ENCODE peak calls at places on chromosomes 16 and 17, in ten cellular contexts. F is ovary, R is GM23338, I is cardiac fibroblast, Y is kidney, T is fibroblast of pulmonary artery, C is AG10803, V is psoas muscle, H is left lung, U is coronary artery. X is an unnamed sample.

GRCh38 chr16:79076039-79076767 is 524.3 kb downstream of the MAF start:
- DNase-seq in F (no peak), R (no peak), I (no peak), Y (no peak), T (no peak), C (no peak), V (no peak), H (no peak), U (no peak), X (no peak)

GRCh38 chr16:68128577-68129305 is 43.6 kb downstream of the NFATC3 start:
- DNase-seq in F (no peak), R (peak), I (peak), Y (no peak), T (peak), C (peak), V (no peak), H (no peak), U (no peak), X (no peak)

GRCh38 chr17:44074231-44074910 is 3.8 kb downstream of the G6PC3 start:
- DNase-seq in F (no peak), R (no peak), I (no peak), Y (peak), T (no peak), C (no peak), V (no peak), H (no peak), U (no peak), X (no peak)

GRCh38 chr17:8855477-8856204 is 11.8 kb downstream of the PIK3R6 start:
- DNase-seq in F (no peak), R (no peak), I (no peak), Y (no peak), T (no peak), C (peak), V (no peak), H (no peak), U (no peak), X (no peak)

GRCh38 chr17:74994440-74994839 is 7.0 kb downstream of the CDR2L start:
- DNase-seq in F (no peak), R (no peak), I (peak), Y (no peak), T (peak), C (peak), V (peak), H (no peak), U (no peak), X (no peak)

GRCh38 chr16:66481081-66481942 is 54.2 kb downstream of the BEAN1 start:
- DNase-seq in F (no peak), R (no peak), I (no peak), Y (peak), T (no peak), C (no peak), V (no peak), H (no peak), U (peak), X (no peak)

GRCh38 chr17:20226814-20227482 is 217.8 kb downstream of the SPECC1 start:
- DNase-seq in F (peak), R (peak), I (peak), Y (peak), T (peak), C (peak), V (peak), H (peak), U (peak), X (peak)

GRCh38 chr16:53773150-53773846 is 69.3 kb downstream of the FTO start:
- DNase-seq in F (no peak), R (peak), I (peak), Y (no peak), T (peak), C (peak), V (no peak), H (no peak), U (no peak), X (peak)

GRCh38 chr17:40819528-40820125 is 2.8 kb downstream of the KRT10 start:
- DNase-seq in F (no peak), R (no peak), I (peak), Y (no peak), T (peak), C (peak), V (no peak), H (no peak), U (no peak), X (no peak)

GRCh38 chr16:635573-636205 is 416 bp downstream of the METTL26 start:
- DNase-seq in F (peak), R (no peak), I (no peak), Y (no peak), T (no peak), C (no peak), V (no peak), H (no peak), U (no peak), X (no peak)

GRCh38 chr17:31740611-31741082 is 118.4 kb downstream of the COPRS start:
- DNase-seq in F (no peak), R (no peak), I (peak), Y (no peak), T (peak), C (peak), V (no peak), H (no peak), U (no peak), X (no peak)

GRCh38 chr17:32487460-32488176 is 825 bp downstream of the CDK5R1 start:
- DNase-seq in F (peak), R (peak), I (peak), Y (peak), T (no peak), C (no peak), V (no peak), H (no peak), U (no peak), X (no peak)

GRCh38 chr17:35612924-35613521 is 25.9 kb downstream of the AP2B1 start:
- DNase-seq in F (no peak), R (peak), I (peak), Y (no peak), T (peak), C (peak), V (no peak), H (no peak), U (no peak), X (no peak)

GRCh38 chr17:71963791-71964190 is 157.0 kb upstream of the SOX9 start:
- DNase-seq in F (no peak), R (no peak), I (no peak), Y (no peak), T (no peak), C (no peak), V (no peak), H (no peak), U (no peak), X (no peak)

GRCh38 chr16:77789085-77789611 is 784 bp downstream of the VAT1L start:
- DNase-seq in F (no peak), R (peak), I (no peak), Y (no peak), T (no peak), C (no peak), V (no peak), H (no peak), U (no peak), X (no peak)

GRCh38 chr16:81778231-81778630 is 860 bp upstream of the PLCG2 start:
- DNase-seq in F (no peak), R (no peak), I (no peak), Y (no peak), T (no peak), C (no peak), V (no peak), H (no peak), U (no peak), X (no peak)

GRCh38 chr17:7704601-7705268 is at the start of gene EFNB3:
- DNase-seq in F (no peak), R (peak), I (peak), Y (peak), T (peak), C (no peak), V (no peak), H (no peak), U (peak), X (no peak)

GRCh38 chr16:83552193-83552592 is 255.6 kb upstream of the HSBP1 start:
- DNase-seq in F (no peak), R (no peak), I (peak), Y (no peak), T (peak), C (peak), V (no peak), H (no peak), U (no peak), X (no peak)

GRCh38 chr17:12021604-12022003 is 927 bp downstream of the MAP2K4 start:
- DNase-seq in F (no peak), R (no peak), I (no peak), Y (no peak), T (no peak), C (no peak), V (no peak), H (no peak), U (no peak), X (no peak)

GRCh38 chr17:66830451-66830850 is 4.5 kb upstream of the CACNG5 start:
- DNase-seq in F (no peak), R (peak), I (no peak), Y (no peak), T (no peak), C (no peak), V (no peak), H (no peak), U (no peak), X (no peak)

GRCh38 chr17:51572115-51572514 is 311.8 kb downstream of the UTP18 start:
- DNase-seq in F (no peak), R (no peak), I (no peak), Y (no peak), T (no peak), C (no peak), V (no peak), H (no peak), U (no peak), X (no peak)

GRCh38 chr17:561118-561517 is 153.5 kb downstream of the VPS53 start:
- DNase-seq in F (no peak), R (no peak), I (peak), Y (no peak), T (peak), C (peak), V (no peak), H (no peak), U (no peak), X (no peak)

GRCh38 chr16:27698746-27699145 is 148.8 kb downstream of the KATNIP start:
- DNase-seq in F (no peak), R (no peak), I (no peak), Y (peak), T (no peak), C (no peak), V (no peak), H (no peak), U (no peak), X (no peak)

GRCh38 chr16:72945081-72945480 is 102.8 kb downstream of the ZFHX3 start:
- DNase-seq in F (no peak), R (no peak), I (no peak), Y (no peak), T (no peak), C (no peak), V (no peak), H (no peak), U (no peak), X (no peak)

GRCh38 chr16:28126684-28127620 is 63.4 kb upstream of the GSG1L start:
- DNase-seq in F (no peak), R (no peak), I (no peak), Y (no peak), T (no peak), C (no peak), V (no peak), H (no peak), U (no peak), X (no peak)

GRCh38 chr17:40485851-40486512 is 15.4 kb downstream of the TNS4 start:
- DNase-seq in F (peak), R (no peak), I (peak), Y (peak), T (peak), C (peak), V (peak), H (no peak), U (no peak), X (no peak)

GRCh38 chr17:12734852-12735430 is 54.4 kb upstream of the ARHGAP44 start:
- DNase-seq in F (no peak), R (no peak), I (peak), Y (no peak), T (no peak), C (no peak), V (no peak), H (no peak), U (no peak), X (no peak)

GRCh38 chr17:77140878-77141767 is at the start of gene SEC14L1:
- DNase-seq in F (peak), R (peak), I (peak), Y (peak), T (peak), C (peak), V (peak), H (no peak), U (peak), X (no peak)

GRCh38 chr16:50992366-50993032 is 158.6 kb downstream of the SALL1 start:
- DNase-seq in F (no peak), R (no peak), I (no peak), Y (no peak), T (no peak), C (no peak), V (no peak), H (no peak), U (no peak), X (no peak)

GRCh38 chr17:48612456-48612853 is 1.6 kb upstream of the HOXB7 start:
- DNase-seq in F (no peak), R (no peak), I (no peak), Y (no peak), T (no peak), C (no peak), V (no peak), H (no peak), U (no peak), X (no peak)

DNA sequence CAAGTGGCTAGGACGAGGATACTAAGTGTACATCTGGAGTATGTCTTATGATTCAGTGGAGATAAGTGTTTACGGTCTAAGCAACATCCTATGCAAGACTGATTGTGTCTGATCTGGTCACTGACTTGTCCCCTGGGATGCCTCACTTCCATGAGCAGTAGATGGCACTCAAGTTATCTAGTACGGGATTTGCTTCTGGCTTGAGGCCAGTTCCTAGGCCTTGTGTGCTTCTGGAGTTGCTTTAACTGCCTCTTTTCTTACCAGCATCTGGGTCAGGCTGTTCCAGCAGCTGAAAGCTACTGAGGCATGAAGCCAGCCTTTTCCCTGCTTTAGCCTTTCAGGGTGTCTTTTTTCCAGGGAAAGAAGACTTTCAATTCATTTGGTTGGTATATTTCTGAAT is 23.0 kb downstream of the SUPT6H start:
- DNase-seq in F (peak), R (no peak), I (peak), Y (peak), T (peak), C (peak), V (peak), H (no peak), U (no peak), X (no peak)
- TF ChIP-seq CTCF in F (no peak), R (no peak), I (no peak), Y (peak), T (no peak), C (peak), V (peak), H (no peak), U (no peak), X (no peak)

DNA sequence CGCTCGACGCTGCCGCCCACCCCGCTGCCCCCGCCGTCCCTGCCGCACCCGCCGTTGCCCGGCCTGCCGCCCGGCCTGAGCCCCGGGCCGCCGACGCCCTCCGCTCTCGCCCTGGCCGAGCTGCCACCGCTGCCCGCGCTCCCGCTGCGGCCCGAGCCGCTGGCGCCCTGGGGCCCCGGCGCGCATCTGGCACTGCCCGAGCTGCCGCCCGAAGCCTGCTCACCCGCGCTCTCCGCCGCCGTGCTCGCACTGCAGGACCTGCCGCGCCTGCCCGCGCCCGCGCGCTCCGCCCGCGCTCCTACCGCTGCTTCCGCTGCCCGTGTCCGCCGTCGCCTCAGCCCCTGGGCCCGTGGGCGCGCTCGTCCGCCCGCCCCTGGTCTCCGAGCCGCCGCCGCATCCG is 8.4 kb upstream of the CLDN9 start:
- DNase-seq in F (no peak), R (no peak), I (no peak), Y (no peak), T (no peak), C (no peak), V (no peak), H (no peak), U (no peak), X (no peak)
- H3K4me3 ChIP-seq in F (no peak), R (no peak), I (no peak), Y (no peak), T (no peak), C (no peak), V (no peak), H (peak), U (peak), X (no peak)

DNA sequence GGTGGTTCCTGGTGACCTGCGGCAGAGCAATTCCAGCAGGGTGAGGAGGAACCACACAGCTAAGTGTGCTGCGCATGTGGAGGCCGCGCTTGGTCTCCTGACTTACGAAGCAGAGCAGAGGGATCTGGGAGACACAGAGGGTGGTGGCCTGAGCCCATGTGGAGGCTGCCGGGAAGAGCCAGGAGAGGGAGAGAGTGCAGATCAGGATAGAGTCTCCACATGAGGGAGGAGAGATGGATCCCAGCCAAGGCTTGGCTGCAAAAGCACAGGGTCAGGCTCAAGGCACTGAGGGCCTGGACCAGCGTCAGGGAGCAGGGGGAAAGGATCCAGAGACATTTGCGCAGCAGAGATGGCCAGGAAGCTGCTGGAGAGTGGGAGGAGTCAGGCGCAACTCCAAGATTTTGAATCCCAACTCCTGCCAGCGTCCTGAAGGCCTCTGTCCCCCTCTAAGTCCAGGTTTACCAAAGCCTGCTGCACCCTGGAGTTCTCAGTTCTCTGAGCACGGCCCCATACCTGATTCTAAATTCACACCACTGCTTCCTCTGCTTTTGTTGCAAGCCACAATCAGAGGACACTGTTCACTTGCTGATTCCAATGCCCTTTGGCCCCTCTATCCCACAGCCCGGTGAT is 11.3 kb upstream of the MLLT6 start:
- DNase-seq in F (peak), R (no peak), I (peak), Y (peak), T (peak), C (peak), V (peak), H (peak), U (peak), X (no peak)
- TF ChIP-seq CTCF in F (no peak), R (no peak), I (no peak), Y (no peak), T (no peak), C (peak), V (no peak), H (no peak), U (no peak), X (no peak)

GRCh38 chr16:88667496-88667895 is 4.6 kb upstream of the MVD start:
- DNase-seq in F (no peak), R (no peak), I (peak), Y (no peak), T (no peak), C (no peak), V (no peak), H (no peak), U (no peak), X (no peak)
- H3K4me3 ChIP-seq in F (no peak), R (no peak), I (no peak), Y (no peak), T (no peak), C (no peak), V (no peak), H (no peak), U (no peak), X (no peak)

X was measured in HL-60.